ENCODE peak calls at places on chromosomes 7 and 10, in ten cellular contexts. J, D, G, U, O, A, C, L, F and Q are unnamed samples.

GRCh38 chr10:93813507-93814465 is 56.0 kb downstream of the LGI1 start:
- DNase-seq in A (peak), U (peak), J (no peak), O (no peak), F (peak), L (no peak), D (no peak), C (peak), G (peak), Q (no peak)

GRCh38 chr7:144110272-144110671 is 889 bp downstream of the OR2A2 start:
- DNase-seq in A (no peak), O (no peak), U (no peak), J (no peak), G (no peak), D (no peak), F (no peak), C (no peak), L (no peak), Q (no peak)

GRCh38 chr10:103231047-103231551 is 14.6 kb upstream of the RPEL1 start:
- DNase-seq in O (no peak), D (peak), A (no peak), F (peak), U (peak), G (peak), C (no peak), L (no peak), J (peak), Q (peak)

GRCh38 chr10:68333058-68333395 is 299 bp upstream of the PBLD start:
- DNase-seq in O (no peak), L (no peak), F (peak), A (no peak), D (no peak), U (no peak), C (no peak), J (no peak), G (peak), Q (no peak)

GRCh38 chr10:65396997-65397396 is 1528.8 kb upstream of the LRRTM3 start:
- DNase-seq in F (no peak), L (no peak), G (no peak), A (no peak), O (no peak), C (no peak), U (no peak), J (no peak), D (no peak), Q (no peak)

GRCh38 chr7:131370523-131370968 is 42.9 kb downstream of the MKLN1 start:
- DNase-seq in U (no peak), J (no peak), O (no peak), L (no peak), F (peak), D (no peak), G (peak), C (peak), A (no peak), Q (peak)

GRCh38 chr10:89332092-89332633 is 4.4 kb downstream of the IFIT3 start:
- DNase-seq in F (peak), G (peak), D (no peak), A (no peak), L (no peak), O (no peak), C (peak), J (no peak), U (no peak), Q (peak)

GRCh38 chr10:58956926-58957325 is 219.5 kb upstream of the PHYHIPL start:
- DNase-seq in C (no peak), F (peak), D (no peak), J (no peak), O (no peak), A (no peak), U (no peak), L (no peak), G (no peak), Q (peak)

GRCh38 chr7:30916255-30916654 is 4.6 kb downstream of the AQP1 start:
- DNase-seq in L (no peak), G (no peak), U (no peak), A (no peak), O (no peak), D (no peak), F (no peak), C (no peak), J (no peak), Q (no peak)

GRCh38 chr10:8453587-8453986 is 399.1 kb downstream of the GATA3 start:
- DNase-seq in A (no peak), G (peak), J (no peak), O (no peak), D (no peak), F (no peak), L (no peak), U (no peak), C (no peak), Q (no peak)

GRCh38 chr7:4738711-4739527 is 36.5 kb upstream of the AP5Z1 start:
- DNase-seq in G (peak), O (no peak), L (no peak), D (peak), F (peak), C (peak), A (no peak), J (no peak), U (peak), Q (peak)

GRCh38 chr10:132294561-132295320 is 13.0 kb downstream of the STK32C start:
- DNase-seq in O (no peak), L (no peak), U (no peak), F (no peak), C (no peak), D (no peak), A (peak), J (no peak), G (no peak), Q (no peak)

GRCh38 chr10:69333205-69333604 is 54.9 kb downstream of the HK1 start:
- DNase-seq in G (peak), D (no peak), L (no peak), C (no peak), J (no peak), F (no peak), O (no peak), A (peak), U (no peak), Q (no peak)
- TF ChIP-seq CTCF in G (peak), D (peak), L (no peak), C (no peak), J (peak), F (peak), O (peak), A (no peak), U (no peak), Q (peak)

DNA sequence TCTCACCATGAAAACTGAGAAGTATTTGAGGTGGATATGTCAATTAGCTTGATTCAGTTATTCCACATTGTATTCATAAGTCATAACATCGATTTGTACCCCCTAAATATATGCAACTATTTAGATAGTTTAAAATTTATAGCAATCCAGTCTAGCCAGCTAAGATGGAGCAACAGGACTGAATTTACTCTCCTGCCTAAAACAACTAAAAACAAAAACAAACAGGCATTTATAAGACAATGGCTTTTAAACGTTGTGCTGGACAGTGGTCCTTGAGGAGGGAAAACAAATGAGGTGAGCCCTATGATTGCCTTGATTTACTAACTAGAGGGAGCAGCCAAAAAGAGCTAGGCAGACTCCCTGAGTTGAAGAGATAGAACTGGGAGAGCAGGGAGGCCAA is 814 bp upstream of the GPAM start:
- DNase-seq in L (no peak), D (no peak), U (no peak), C (no peak), O (no peak), G (no peak), J (no peak), A (no peak), F (no peak), Q (no peak)
- H3K4me3 ChIP-seq in L (peak), D (peak), U (no peak), C (peak), O (peak), G (no peak), J (no peak), A (peak), F (no peak), Q (peak)

GRCh38 chr7:138886501-138886917 is 88.5 kb upstream of the ATP6V0A4 start:
- DNase-seq in O (no peak), U (no peak), J (peak), F (peak), A (no peak), D (no peak), L (no peak), G (peak), C (peak), Q (peak)

GRCh38 chr7:138887085-138887705 is 89.2 kb upstream of the ATP6V0A4 start:
- DNase-seq in O (no peak), F (no peak), A (no peak), J (no peak), G (no peak), D (no peak), U (peak), L (no peak), C (no peak), Q (no peak)

GRCh38 chr7:138887872-138888656 is 90.1 kb upstream of the ATP6V0A4 start:
- DNase-seq in U (peak), G (no peak), A (no peak), L (no peak), D (no peak), J (no peak), O (no peak), C (no peak), F (no peak), Q (no peak)

GRCh38 chr7:138882249-138882648 is 84.3 kb upstream of the ATP6V0A4 start:
- DNase-seq in J (no peak), F (no peak), G (no peak), L (no peak), D (no peak), C (peak), A (no peak), U (no peak), O (no peak), Q (no peak)

GRCh38 chr7:138885383-138886147 is 87.6 kb upstream of the ATP6V0A4 start:
- DNase-seq in L (no peak), A (no peak), O (no peak), J (no peak), C (peak), D (no peak), F (no peak), U (no peak), G (no peak), Q (no peak)
- TF ChIP-seq CTCF in L (no peak), A (no peak), O (peak), J (peak), C (peak), D (no peak), F (no peak), U (no peak), G (peak), Q (no peak)

DNA sequence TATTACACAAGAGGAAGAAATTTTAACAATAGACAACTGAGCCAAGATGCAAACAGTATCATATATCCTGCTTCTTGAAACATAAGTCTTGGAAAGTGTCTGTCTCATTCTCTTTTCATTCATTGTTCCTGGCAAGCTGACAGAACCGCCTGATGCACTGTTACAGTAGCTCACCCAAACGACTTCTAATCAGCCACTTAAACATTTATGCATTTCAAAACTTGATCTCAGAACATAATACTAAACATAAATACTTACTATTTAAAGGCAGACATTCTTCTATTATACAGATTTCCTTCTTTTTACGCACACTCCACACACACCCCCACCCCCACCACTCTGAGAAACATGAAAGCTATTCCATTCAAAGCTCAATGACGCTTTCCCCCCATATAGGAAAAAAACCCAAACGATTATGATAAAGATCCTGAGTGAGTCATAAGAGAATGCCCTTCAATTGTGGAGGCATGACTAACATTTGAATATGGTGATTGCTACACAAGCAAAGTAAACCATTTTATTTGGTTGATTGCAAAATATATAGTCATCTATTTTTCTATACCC is 30.5 kb downstream of the SHTN1 start:
- DNase-seq in G (peak), D (peak), F (peak), U (no peak), O (peak), C (no peak), A (no peak), J (peak), L (no peak), Q (peak)
- H3K4me3 ChIP-seq in G (no peak), D (no peak), F (no peak), U (no peak), O (no peak), C (no peak), A (no peak), J (no peak), L (no peak), Q (no peak)

DNA sequence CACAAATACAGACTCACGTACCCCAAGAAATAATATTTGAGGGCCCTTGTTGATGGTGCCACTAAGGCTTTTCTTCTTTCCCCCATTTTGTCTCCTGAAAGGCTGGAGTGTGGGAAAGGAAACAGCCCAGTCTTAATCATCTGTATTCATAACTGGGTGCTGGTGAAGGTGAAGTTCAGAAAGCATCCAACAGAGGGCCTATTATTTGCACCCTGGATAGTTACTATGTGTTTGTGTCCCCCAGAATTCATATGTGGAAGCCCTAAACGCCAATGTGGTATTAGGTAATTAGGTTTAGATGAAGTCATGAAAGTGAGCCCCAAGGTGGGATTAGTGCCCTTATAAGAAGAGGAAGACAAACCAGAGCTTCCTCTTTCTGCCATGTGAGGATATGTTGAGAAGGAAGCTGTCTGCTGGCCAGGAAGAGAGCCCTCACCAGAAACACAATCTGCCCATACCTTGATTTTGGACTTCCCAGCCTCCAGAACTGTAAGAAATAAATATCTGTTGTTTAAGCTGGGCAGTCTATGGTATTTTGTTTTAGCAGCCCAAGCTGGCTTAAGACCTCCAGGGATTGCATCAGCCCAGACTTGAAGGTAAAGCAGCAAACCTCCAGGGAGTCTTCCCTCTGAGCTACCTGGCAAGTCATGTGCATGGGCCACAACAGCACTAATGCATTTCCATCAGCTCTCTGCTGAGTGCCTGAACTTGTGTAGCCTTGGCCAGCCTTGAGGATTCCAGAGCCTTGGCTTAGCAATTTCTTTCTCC is 90.0 kb upstream of the ADRB1 start:
- DNase-seq in A (no peak), O (no peak), G (no peak), F (no peak), J (no peak), D (no peak), C (peak), U (no peak), L (no peak), Q (no peak)
- TF ChIP-seq CTCF in A (no peak), O (peak), G (no peak), F (no peak), J (no peak), D (no peak), C (peak), U (no peak), L (no peak), Q (peak)

GRCh38 chr10:121753726-121754476 is 155.7 kb upstream of the FGFR2 start:
- DNase-seq in F (peak), C (peak), G (peak), U (no peak), J (no peak), L (no peak), D (peak), A (no peak), O (peak), Q (no peak)
- H3K4me3 ChIP-seq in F (no peak), C (peak), G (no peak), U (no peak), J (no peak), L (no peak), D (no peak), A (no peak), O (peak), Q (no peak)

GRCh38 chr10:70364772-70365091 is 17.7 kb downstream of the LRRC20 start:
- DNase-seq in F (no peak), A (no peak), D (no peak), O (no peak), U (no peak), C (no peak), J (no peak), G (no peak), L (no peak), Q (no peak)
- TF ChIP-seq CTCF in F (no peak), A (no peak), D (no peak), O (no peak), U (peak), C (no peak), J (no peak), G (no peak), L (no peak), Q (no peak)

GRCh38 chr10:119343001-119343601 is 135.7 kb downstream of the GRK5 start:
- DNase-seq in L (no peak), O (no peak), D (no peak), U (no peak), C (no peak), F (no peak), J (no peak), A (no peak), G (no peak), Q (no peak)

GRCh38 chr10:119344381-119344780 is 137.0 kb downstream of the GRK5 start:
- DNase-seq in F (no peak), J (no peak), D (no peak), O (no peak), U (no peak), G (no peak), L (no peak), C (no peak), A (no peak), Q (no peak)

GRCh38 chr10:119341236-119342016 is 134.1 kb downstream of the GRK5 start:
- DNase-seq in G (peak), A (no peak), D (no peak), C (peak), L (no peak), O (no peak), J (no peak), U (peak), F (peak), Q (no peak)

GRCh38 chr10:119340893-119341235 is 133.5 kb downstream of the GRK5 start:
- DNase-seq in C (no peak), J (no peak), G (no peak), U (no peak), O (no peak), A (no peak), F (no peak), D (no peak), L (no peak), Q (no peak)

GRCh38 chr10:119342017-119342734 is 134.8 kb downstream of the GRK5 start:
- DNase-seq in F (peak), C (no peak), L (no peak), A (peak), U (peak), O (no peak), D (no peak), J (no peak), G (no peak), Q (no peak)
- H3K4me3 ChIP-seq in F (no peak), C (no peak), L (no peak), A (no peak), U (no peak), O (no peak), D (no peak), J (no peak), G (no peak), Q (no peak)

DNA sequence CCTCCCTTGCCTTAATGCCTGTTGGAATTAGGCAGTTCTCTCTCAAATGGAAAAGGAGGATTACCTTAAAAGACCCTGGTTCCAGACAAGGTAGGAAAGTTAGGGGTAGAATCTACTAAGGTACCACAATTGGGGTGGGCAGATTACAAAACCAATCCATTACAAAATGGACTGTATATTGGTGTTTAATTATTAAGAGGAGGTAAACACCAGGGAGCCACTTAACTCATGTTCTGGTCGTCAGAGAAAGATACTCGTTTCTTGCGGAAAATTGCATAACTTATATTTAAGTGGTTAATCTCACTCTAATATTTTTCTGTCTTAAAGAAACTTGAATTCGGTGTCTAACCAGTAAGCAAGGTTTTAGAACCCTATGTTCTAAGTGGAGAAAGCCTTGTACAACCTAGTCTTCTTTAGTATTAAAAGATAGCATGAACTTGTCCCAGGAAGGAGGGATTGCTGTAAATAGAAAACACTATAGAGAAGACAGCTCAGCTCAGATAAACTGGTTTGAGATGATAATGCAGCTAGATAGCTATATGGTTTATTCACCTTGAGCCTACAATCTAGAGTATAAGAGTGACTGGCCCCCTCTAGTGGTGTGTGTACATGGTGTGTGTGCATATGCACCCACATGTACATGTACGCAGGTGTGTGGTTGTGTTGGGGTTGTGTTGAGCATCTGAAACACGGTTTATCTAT is 58.0 kb upstream of the STRIP2 start:
- DNase-seq in F (peak), D (no peak), G (peak), A (no peak), J (no peak), U (no peak), L (no peak), C (peak), O (peak), Q (no peak)
- TF ChIP-seq CTCF in F (peak), D (peak), G (peak), A (peak), J (peak), U (peak), L (peak), C (peak), O (peak), Q (peak)

GRCh38 chr10:97226398-97226797 is 40.6 kb upstream of the SLIT1 start:
- DNase-seq in C (no peak), J (no peak), A (no peak), G (no peak), F (no peak), U (no peak), L (no peak), O (no peak), D (no peak), Q (no peak)
- H3K4me3 ChIP-seq in C (no peak), J (no peak), A (no peak), G (no peak), F (no peak), U (no peak), L (no peak), O (no peak), D (no peak), Q (no peak)